ENCODE peak calls at places on chromosome 18, in seven cellular contexts. Q is AG08396, L is T-helper 1 cell, A is neural progenitor cell, V is EH, U is omental fat pad, H is HuH-7.5. K is an unnamed sample.

GRCh38 chr18:72194072-72194471 is 350.1 kb downstream of the CBLN2 start:
- DNase-seq in H (no peak), Q (no peak), L (no peak), V (no peak), U (no peak), A (no peak), K (no peak)

GRCh38 chr18:44568986-44569385 is 111.7 kb upstream of the SETBP1 start:
- DNase-seq in V (peak), Q (no peak), H (no peak), U (no peak), L (no peak), A (no peak), K (no peak)

GRCh38 chr18:52694804-52695203 is 354.8 kb downstream of the DCC start:
- DNase-seq in U (no peak), Q (no peak), L (no peak), A (peak), H (no peak), V (no peak), K (no peak)

GRCh38 chr18:58670561-58671121 is 624 bp upstream of the MALT1 start:
- DNase-seq in L (no peak), A (peak), U (peak), V (no peak), Q (no peak), H (no peak), K (no peak)

GRCh38 chr18:36525913-36526312 is 228.4 kb downstream of the FHOD3 start:
- DNase-seq in V (no peak), U (no peak), H (no peak), L (no peak), A (no peak), Q (no peak), K (no peak)

GRCh38 chr18:63788447-63789096 is 13.4 kb downstream of the SERPINB7 start:
- DNase-seq in A (no peak), H (no peak), Q (peak), U (no peak), L (no peak), V (peak), K (no peak)

GRCh38 chr18:32093106-32093511 is 1.4 kb downstream of the RNF138 start:
- DNase-seq in A (peak), U (no peak), Q (peak), L (no peak), V (peak), H (peak), K (no peak)

GRCh38 chr18:23189768-23190661 is 54.7 kb downstream of the CABLES1 start:
- DNase-seq in Q (no peak), H (peak), V (no peak), U (no peak), A (no peak), L (no peak), K (no peak)

GRCh38 chr18:22831441-22831904 is 101.7 kb upstream of the RBBP8 start:
- DNase-seq in Q (peak), A (no peak), H (no peak), U (no peak), V (peak), L (no peak), K (no peak)

GRCh38 chr18:29879763-29880162 is 1162.8 kb downstream of the DSC3 start:
- DNase-seq in A (no peak), U (no peak), V (no peak), Q (no peak), H (no peak), L (no peak), K (no peak)

GRCh38 chr18:60067426-60068210 is 167.8 kb downstream of the PMAIP1 start:
- DNase-seq in A (peak), V (no peak), U (no peak), Q (no peak), H (no peak), L (no peak), K (no peak)

GRCh38 chr18:23143059-23143831 is 8.0 kb downstream of the CABLES1 start:
- DNase-seq in Q (peak), L (no peak), U (no peak), H (no peak), A (no peak), V (peak), K (no peak)

GRCh38 chr18:13366977-13367892 is 148.7 kb downstream of the LDLRAD4 start:
- DNase-seq in V (no peak), Q (no peak), A (no peak), L (no peak), U (no peak), H (no peak), K (no peak)

GRCh38 chr18:56321470-56321869 is 316.9 kb downstream of the TXNL1 start:
- DNase-seq in V (no peak), A (no peak), U (no peak), H (no peak), Q (no peak), L (no peak), K (no peak)

GRCh38 chr18:6755107-6755506 is 25.6 kb downstream of the ARHGAP28 start:
- DNase-seq in U (no peak), A (no peak), H (no peak), V (peak), Q (no peak), L (no peak), K (no peak)

GRCh38 chr18:64403784-64404498 is 255.1 kb upstream of the LINC00305 start:
- DNase-seq in L (no peak), U (no peak), V (no peak), Q (no peak), H (no peak), A (peak), K (no peak)

K was measured in cerebellar nuclear complex.